ENCODE peak calls at places on chromosomes 1 and 21, in eight cellular contexts. A is dorsolateral prefrontal cortex, J is uterus, B is GM23338, L is GM12865, F is left ventricle myocardium inferior, T is AG09309, Z is fibroblast of lung. Q is an unnamed sample.

GRCh38 chr1:243745361-243745760 is 104.7 kb downstream of the AKT3 start:
- DNase-seq in A (no peak), J (no peak), B (no peak), L (no peak), F (no peak), T (no peak), Z (peak; percentile 58), Q (no peak)

GRCh38 chr1:98874828-98875227 is 129.8 kb downstream of the PLPPR5 start:
- DNase-seq in A (no peak), J (no peak), B (no peak), L (no peak), F (no peak), T (no peak), Z (no peak), Q (no peak)

GRCh38 chr1:26498894-26499293 is 26.7 kb downstream of the HMGN2 start:
- DNase-seq in A (no peak), J (no peak), B (no peak), L (no peak), F (no peak), T (no peak), Z (no peak), Q (no peak)

GRCh38 chr1:167109125-167109524 is 15.2 kb downstream of the STYXL2 start:
- DNase-seq in A (no peak), J (no peak), B (no peak), L (peak; percentile 42), F (no peak), T (no peak), Z (no peak), Q (no peak)

GRCh38 chr1:26289158-26290059 is 9.5 kb downstream of the SH3BGRL3 start:
- DNase-seq in A (no peak), J (no peak), B (no peak), L (peak; percentile 92), F (no peak), T (no peak), Z (no peak), Q (no peak)

GRCh38 chr1:159010398-159010797 is 691 bp downstream of the IFI16 start:
- DNase-seq in A (no peak), J (no peak), B (no peak), L (no peak), F (no peak), T (no peak), Z (no peak), Q (no peak)

GRCh38 chr1:16980473-16981268 is at the start of gene MFAP2:
- DNase-seq in A (no peak), J (no peak), B (peak; percentile 78), L (no peak), F (no peak), T (no peak), Z (peak; percentile 44), Q (no peak)

GRCh38 chr1:187624812-187625542 is 796.2 kb downstream of the PLA2G4A start:
- DNase-seq in A (no peak), J (no peak), B (peak; percentile 74), L (no peak), F (no peak), T (no peak), Z (no peak), Q (no peak)

GRCh38 chr1:10519016-10519417 is 44.3 kb downstream of the PEX14 start:
- DNase-seq in A (no peak), J (no peak), B (peak; percentile 65), L (no peak), F (no peak), T (no peak), Z (no peak), Q (peak; percentile 22)

GRCh38 chr1:212288614-212289013 is 3.4 kb downstream of the PPP2R5A start:
- DNase-seq in A (no peak), J (no peak), B (no peak), L (no peak), F (no peak), T (no peak), Z (peak; percentile 82), Q (no peak)

GRCh38 chr1:116254001-116254400 is 119.0 kb upstream of the ATP1A1 start:
- DNase-seq in A (no peak), J (no peak), B (no peak), L (no peak), F (no peak), T (no peak), Z (no peak), Q (no peak)

GRCh38 chr1:4626560-4627319 is 27.7 kb upstream of the AJAP1 start:
- DNase-seq in A (no peak), J (no peak), B (no peak), L (no peak), F (peak; percentile 24), T (no peak), Z (no peak), Q (no peak)

GRCh38 chr21:45590246-45590725 is 48.0 kb upstream of the SLC19A1 start:
- DNase-seq in A (no peak), J (peak; percentile 47), B (peak; percentile 83), L (peak; percentile 71), F (peak; percentile 72), T (no peak), Z (peak; percentile 34), Q (peak; percentile 79)

GRCh38 chr1:18528616-18529015 is 47.9 kb downstream of the KLHDC7A start:
- DNase-seq in A (no peak), J (no peak), B (no peak), L (no peak), F (no peak), T (no peak), Z (no peak), Q (no peak)

GRCh38 chr1:180962178-180962577 is 49.5 kb downstream of the KIAA1614 start:
- DNase-seq in A (no peak), J (no peak), B (no peak), L (no peak), F (no peak), T (no peak), Z (no peak), Q (no peak)

GRCh38 chr1:231357831-231358354 is 19.8 kb downstream of the SPRTN start:
- DNase-seq in A (no peak), J (peak; percentile 45), B (peak; percentile 75), L (peak; percentile 68), F (no peak), T (peak; percentile 57), Z (peak; percentile 73), Q (peak; percentile 26)

GRCh38 chr1:62436039-62436465 is 797 bp upstream of the USP1 start:
- DNase-seq in A (peak; percentile 88), J (no peak), B (no peak), L (no peak), F (peak; percentile 96), T (no peak), Z (no peak), Q (peak; percentile 92)

GRCh38 chr1:86416343-86416742 is 7.6 kb upstream of the CLCA2 start:
- DNase-seq in A (no peak), J (no peak), B (no peak), L (no peak), F (no peak), T (no peak), Z (no peak), Q (no peak)

GRCh38 chr1:207878939-207879338 is 32.0 kb downstream of the CD34 start:
- DNase-seq in A (no peak), J (no peak), B (no peak), L (no peak), F (no peak), T (no peak), Z (no peak), Q (no peak)

GRCh38 chr1:29949676-29950075 is 713.4 kb downstream of the PTPRU start:
- DNase-seq in A (no peak), J (no peak), B (no peak), L (no peak), F (no peak), T (no peak), Z (no peak), Q (no peak)

GRCh38 chr1:71964188-71964587 is 318.2 kb downstream of the NEGR1 start:
- DNase-seq in A (no peak), J (no peak), B (peak; percentile 66), L (no peak), F (no peak), T (no peak), Z (peak; percentile 58), Q (no peak)

GRCh38 chr1:77060000-77060399 is 159.2 kb downstream of the PIGK start:
- DNase-seq in A (no peak), J (no peak), B (peak; percentile 91), L (no peak), F (no peak), T (no peak), Z (no peak), Q (no peak)

GRCh38 chr21:31553926-31554325 is 105.6 kb upstream of the SOD1 start:
- DNase-seq in A (no peak), J (no peak), B (no peak), L (no peak), F (no peak), T (no peak), Z (no peak), Q (no peak)

GRCh38 chr21:31552826-31553225 is 106.7 kb upstream of the SOD1 start:
- DNase-seq in A (no peak), J (no peak), B (no peak), L (no peak), F (no peak), T (no peak), Z (no peak), Q (no peak)

GRCh38 chr21:31553461-31553860 is 106.0 kb upstream of the SOD1 start:
- DNase-seq in A (no peak), J (no peak), B (no peak), L (no peak), F (no peak), T (no peak), Z (no peak), Q (no peak)

GRCh38 chr21:31555741-31556191 is 103.7 kb upstream of the SOD1 start:
- DNase-seq in A (no peak), J (no peak), B (peak; percentile 91), L (no peak), F (no peak), T (no peak), Z (no peak), Q (no peak)

GRCh38 chr21:31554511-31555022 is 104.9 kb upstream of the SOD1 start:
- DNase-seq in A (no peak), J (no peak), B (peak; percentile 73), L (peak; percentile 57), F (no peak), T (no peak), Z (peak; percentile 86), Q (no peak)
- H3K4me3 ChIP-seq in A (no peak overlapping the region), J (no peak overlapping the region), B (peak overlapping the region; percentile 18), L (no peak overlapping the region), F (no peak overlapping the region), T (no peak overlapping the region), Z (no peak overlapping the region), Q (no peak overlapping the region)

GRCh38 chr1:100351095-100351884 is 1.0 kb upstream of the CDC14A start:
- DNase-seq in A (peak; percentile 46), J (peak; percentile 84), B (peak; percentile 98), L (peak; percentile 96), F (peak; percentile 88), T (peak; percentile 58), Z (peak; percentile 91), Q (peak; percentile 93)
- TF ChIP-seq CTCF in A (peak; percentile 52), J (peak; percentile 25), B (peak; percentile 67), L (peak; percentile 24), F (peak; percentile 47), T (no peak), Z (peak; percentile 25), Q (peak; percentile 60)

GRCh38 chr1:21935393-21935804 is 1.7 kb downstream of the HSPG2 start:
- DNase-seq in A (no peak), J (no peak), B (no peak), L (no peak), F (no peak), T (no peak), Z (peak; percentile 77), Q (no peak)
- H3K4me3 ChIP-seq in A (no peak overlapping the region), J (peak overlapping the region; percentile 53), B (peak overlapping the region; percentile 79), L (no peak overlapping the region), F (peak overlapping the region; percentile 75), T (peak overlapping the region; percentile 87), Z (peak overlapping the region; percentile 72), Q (no peak overlapping the region)

GRCh38 chr1:179953974-179954493 is 576 bp upstream of the CEP350 start:
- DNase-seq in A (no peak), J (peak; percentile 59), B (peak; percentile 35), L (peak; percentile 78), F (no peak), T (peak; percentile 13), Z (no peak), Q (peak; percentile 23)
- TF ChIP-seq CTCF in A (peak; percentile 12), J (peak; percentile 6), B (no peak), L (peak; percentile 29), F (peak; percentile 39), T (peak; percentile 21), Z (no peak), Q (peak; percentile 34)

Q was measured in BE2C.